ENCODE peak calls at places on chromosome 16, in four cellular contexts. L is Peyer's patch, Y is HepG2, Q is transverse colon. J is an unnamed sample.

GRCh38 chr16:89697616-89698331 is 3.7 kb downstream of the SPATA2L start:
- DNase-seq in L (no peak), Y (no peak), Q (no peak), J (no peak)

GRCh38 chr16:13902677-13903076 is 17.3 kb upstream of the ERCC4 start:
- DNase-seq in L (no peak), Y (no peak), Q (no peak), J (no peak)

GRCh38 chr16:8798535-8799157 is 1.0 kb downstream of the PMM2 start:
- DNase-seq in L (no peak), Y (no peak), Q (no peak), J (no peak)

GRCh38 chr16:65878347-65878746 is 488.1 kb upstream of the CDH5 start:
- DNase-seq in L (no peak), Y (no peak), Q (no peak), J (no peak)

GRCh38 chr16:2194852-2195315 is 1.5 kb downstream of the CASKIN1 start:
- DNase-seq in L (peak), Y (peak), Q (peak), J (no peak)

GRCh38 chr16:67147437-67148140 is 3.2 kb downstream of the B3GNT9 start:
- DNase-seq in L (no peak), Y (no peak), Q (no peak), J (no peak)

GRCh38 chr16:265711-266110 is 10.0 kb downstream of the RGS11 start:
- DNase-seq in L (no peak), Y (no peak), Q (no peak), J (no peak)

GRCh38 chr16:2769675-2770056 is 7.4 kb downstream of the ELOB start:
- DNase-seq in L (no peak), Y (no peak), Q (peak), J (no peak)

GRCh38 chr16:79672524-79672923 is 72.0 kb upstream of the MAF start:
- DNase-seq in L (no peak), Y (no peak), Q (no peak), J (no peak)

GRCh38 chr16:30395155-30395991 is at the start of gene ZNF48:
- DNase-seq in L (peak), Y (peak), Q (peak), J (peak)

GRCh38 chr16:69179255-69180010 is 7.5 kb upstream of the SNTB2 start:
- DNase-seq in L (no peak), Y (peak), Q (peak), J (no peak)

GRCh38 chr16:63613701-63614100 is 1508.2 kb downstream of the CDH11 start:
- DNase-seq in L (no peak), Y (peak), Q (no peak), J (no peak)

GRCh38 chr16:30649725-30650368 is 913 bp upstream of the PRR14 start:
- DNase-seq in L (no peak), Y (no peak), Q (no peak), J (peak)

GRCh38 chr16:72576189-72576588 is 404.2 kb upstream of the PMFBP1 start:
- DNase-seq in L (no peak), Y (no peak), Q (no peak), J (no peak)

GRCh38 chr16:71479420-71479819 is 9.7 kb downstream of the ZNF19 start:
- DNase-seq in L (no peak), Y (peak), Q (peak), J (no peak)

GRCh38 chr16:66958857-66959644 is 2.0 kb upstream of the CES3 start:
- DNase-seq in L (no peak), Y (no peak), Q (no peak), J (no peak)

GRCh38 chr16:56311208-56312027 is 113.9 kb downstream of the AMFR start:
- DNase-seq in L (no peak), Y (no peak), Q (no peak), J (no peak)

GRCh38 chr16:88712362-88712979 is 6.2 kb downstream of the CTU2 start:
- DNase-seq in L (no peak), Y (no peak), Q (no peak), J (no peak)

GRCh38 chr16:88883117-88883895 is 16.8 kb upstream of the PABPN1L start:
- DNase-seq in L (no peak), Y (no peak), Q (no peak), J (no peak)

DNA sequence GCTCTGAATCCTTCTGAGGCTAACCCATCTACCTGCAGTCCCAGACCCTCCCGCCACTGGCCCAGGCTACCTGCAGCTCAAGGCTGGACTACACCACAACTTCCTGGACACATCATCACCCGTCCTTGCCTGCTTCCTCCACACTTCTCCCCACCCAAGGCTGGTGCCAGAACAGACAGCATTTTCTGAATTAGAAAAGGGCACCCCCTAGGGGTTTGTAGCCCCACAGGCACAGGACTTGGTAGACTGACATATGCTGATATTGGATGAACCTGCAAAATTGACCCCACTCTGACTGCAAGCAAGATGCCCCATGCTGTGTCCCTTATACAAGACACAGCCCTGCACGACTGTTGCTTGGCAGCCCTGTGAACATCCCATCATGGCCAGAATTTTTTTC is 271.5 kb upstream of the C16orf82 start:
- DNase-seq in L (no peak), Y (no peak), Q (no peak), J (no peak)
- TF ChIP-seq CTCF in L (no peak), Y (no peak), Q (no peak), J (peak)

DNA sequence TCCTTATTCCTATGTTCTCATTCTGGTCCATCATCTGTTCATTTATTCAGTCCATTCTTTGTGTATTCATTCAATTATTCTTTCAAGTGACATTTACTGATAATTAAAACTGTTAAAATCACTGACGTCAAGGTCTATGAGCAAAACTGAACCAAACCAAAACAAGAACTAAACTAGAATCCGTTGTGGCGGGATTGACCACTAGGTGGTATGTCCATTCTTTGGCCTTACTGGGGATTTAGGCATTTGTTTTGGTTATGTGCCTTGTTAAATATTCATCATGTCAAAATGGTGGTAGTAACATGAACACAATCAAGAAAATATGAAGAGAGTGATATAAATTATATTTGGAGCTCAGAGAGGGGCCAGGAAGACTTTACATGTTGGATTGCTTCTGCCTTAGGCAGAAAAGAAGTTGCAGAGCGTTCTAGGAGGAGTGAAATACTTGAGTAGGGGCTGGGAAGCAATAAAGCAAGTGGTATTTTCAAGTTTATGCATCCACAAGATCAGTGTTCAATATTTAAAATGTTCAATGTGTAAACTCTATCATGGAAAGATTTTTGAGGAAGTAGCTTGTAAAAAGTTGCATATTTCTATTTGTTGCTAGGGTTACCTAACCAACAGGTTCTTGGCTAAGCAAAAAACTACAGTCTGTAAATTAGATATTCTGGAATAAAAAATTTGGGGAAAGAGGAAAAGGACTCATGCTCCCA is 129.0 kb downstream of the CDH13 start:
- DNase-seq in L (no peak), Y (no peak), Q (no peak), J (no peak)
- TF ChIP-seq CTCF in L (no peak), Y (no peak), Q (no peak), J (no peak)

GRCh38 chr16:49739381-49739780 is 116.5 kb downstream of the ZNF423 start:
- DNase-seq in L (no peak), Y (no peak), Q (no peak), J (no peak)
- TF ChIP-seq CTCF in L (no peak), Y (peak), Q (no peak), J (no peak)

GRCh38 chr16:4273858-4274291 is 1.1 kb upstream of the TFAP4 start:
- DNase-seq in L (peak), Y (peak), Q (peak), J (peak)

GRCh38 chr16:4271176-4272113 is 1.4 kb downstream of the TFAP4 start:
- DNase-seq in L (peak), Y (peak), Q (peak), J (peak)

GRCh38 chr16:4270091-4270490 is 2.7 kb downstream of the TFAP4 start:
- DNase-seq in L (no peak), Y (no peak), Q (no peak), J (no peak)

GRCh38 chr16:4270595-4270994 is 2.2 kb downstream of the TFAP4 start:
- DNase-seq in L (no peak), Y (no peak), Q (no peak), J (no peak)

GRCh38 chr16:4272114-4272954 is 489 bp downstream of the TFAP4 start:
- DNase-seq in L (peak), Y (peak), Q (peak), J (no peak)
- TF ChIP-seq CTCF in L (no peak), Y (no peak), Q (no peak), J (no peak)